ENCODE peak calls at places on chromosomes 4 and X, in five cellular contexts. M is RCC 7860; B is activated CD8-positive, alpha-beta memory T cell treated with anti-CD3 and anti-CD28 coated beads for 48 hours; V is iris pigment epithelial cell; J is A172. U is an unnamed sample.

GRCh38 chr4:123505457-123506310 is 109.1 kb downstream of the SPRY1 start:
- DNase-seq in B (no peak), V (peak), J (no peak), M (no peak), U (peak)

GRCh38 chrX:122833230-122833629 is 350.8 kb upstream of the GRIA3 start:
- DNase-seq in M (no peak), J (no peak), B (no peak), V (no peak), U (no peak)

GRCh38 chrX:16212436-16212835 is 45.2 kb downstream of the MAGEB17 start:
- DNase-seq in B (no peak), M (no peak), V (peak), J (peak), U (no peak)

GRCh38 chr4:39526283-39526682 is 956 bp downstream of the UGDH start:
- DNase-seq in V (no peak), M (no peak), J (peak), B (no peak), U (no peak)

GRCh38 chr4:169139013-169139412 is 129.0 kb upstream of the CBR4 start:
- DNase-seq in B (no peak), J (no peak), V (no peak), M (no peak), U (no peak)

GRCh38 chr4:8081171-8081570 is 77.4 kb downstream of the ABLIM2 start:
- DNase-seq in V (no peak), B (no peak), J (no peak), M (no peak), U (no peak)

GRCh38 chrX:10633722-10634121 is 13.3 kb upstream of the MID1 start:
- DNase-seq in J (peak), V (peak), B (no peak), M (peak), U (peak)

GRCh38 chr4:169615467-169616106 is 3.2 kb upstream of the NEK1 start:
- DNase-seq in J (no peak), M (peak), V (peak), B (no peak), U (no peak)

GRCh38 chr4:81052119-81053068 is 21.9 kb downstream of the BMP3 start:
- DNase-seq in V (peak), B (no peak), M (no peak), J (peak), U (peak)

GRCh38 chr4:51843309-51844156 is 580 bp downstream of the DCUN1D4 start:
- DNase-seq in J (peak), M (peak), V (peak), B (peak), U (no peak)

GRCh38 chr4:107906458-107907100 is 24.8 kb upstream of the CYP2U1 start:
- DNase-seq in B (no peak), J (no peak), M (no peak), V (no peak), U (no peak)

GRCh38 chr4:73661646-73662119 is 41.4 kb upstream of the RASSF6 start:
- DNase-seq in B (no peak), V (peak), M (peak), J (peak), U (peak)

GRCh38 chr4:39635023-39635422 is 3.6 kb downstream of the SMIM14 start:
- DNase-seq in M (no peak), J (no peak), V (peak), B (no peak), U (no peak)

GRCh38 chr4:48360966-48361470 is 19.7 kb downstream of the SLAIN2 start:
- DNase-seq in B (no peak), J (no peak), M (no peak), V (peak), U (no peak)

GRCh38 chr4:128776794-128777216 is 32.7 kb upstream of the JADE1 start:
- DNase-seq in B (no peak), V (peak), J (peak), M (peak), U (peak)

U was measured in AG04450.